ENCODE peak calls at places on chromosome 1, in ten cellular contexts. R, N, T, V, B, W, J, Y, D and I are unnamed samples.

GRCh38 chr1:52627028-52627427 is 5.9 kb upstream of the SHISAL2A start:
- DNase-seq in Y (no peak), D (no peak), T (no peak), J (no peak), W (no peak), R (no peak), V (no peak), B (no peak), N (no peak), I (no peak)

GRCh38 chr1:61453111-61453961 is 271.6 kb downstream of the TM2D1 start:
- DNase-seq in V (peak; percentile 87), T (peak; percentile 85), D (peak; percentile 95), J (peak; percentile 57), N (peak; percentile 68), Y (peak; percentile 85), R (peak; percentile 76), W (peak; percentile 97), B (peak; percentile 96), I (peak; percentile 55)

GRCh38 chr1:63894627-63895256 is 120.9 kb downstream of the ROR1 start:
- DNase-seq in J (no peak), W (no peak), D (no peak), R (no peak), V (no peak), N (no peak), B (no peak), Y (no peak), T (no peak), I (peak; percentile 61)

GRCh38 chr1:247180581-247180980 is 8.8 kb upstream of the ZNF124 start:
- DNase-seq in J (no peak), B (no peak), T (no peak), N (no peak), D (no peak), V (no peak), Y (no peak), W (no peak), R (no peak), I (no peak)

GRCh38 chr1:14486401-14487110 is 111.9 kb upstream of the KAZN start:
- DNase-seq in R (no peak), J (no peak), V (no peak), N (no peak), Y (no peak), T (no peak), D (no peak), B (peak; percentile 6), W (no peak), I (peak; percentile 93)

GRCh38 chr1:63108226-63108625 is 214.1 kb upstream of the FOXD3 start:
- DNase-seq in D (no peak), R (no peak), J (no peak), N (no peak), V (no peak), T (no peak), B (no peak), Y (no peak), W (no peak), I (no peak)

GRCh38 chr1:213138391-213138790 is 87.3 kb downstream of the RPS6KC1 start:
- DNase-seq in J (no peak), Y (no peak), V (no peak), W (no peak), B (no peak), R (no peak), D (no peak), N (no peak), T (no peak), I (no peak)

GRCh38 chr1:99650773-99651437 is 5.0 kb downstream of the PALMD start:
- DNase-seq in W (peak; percentile 56), B (no peak), D (no peak), J (no peak), Y (no peak), N (no peak), R (no peak), V (no peak), T (no peak), I (no peak)

DNA sequence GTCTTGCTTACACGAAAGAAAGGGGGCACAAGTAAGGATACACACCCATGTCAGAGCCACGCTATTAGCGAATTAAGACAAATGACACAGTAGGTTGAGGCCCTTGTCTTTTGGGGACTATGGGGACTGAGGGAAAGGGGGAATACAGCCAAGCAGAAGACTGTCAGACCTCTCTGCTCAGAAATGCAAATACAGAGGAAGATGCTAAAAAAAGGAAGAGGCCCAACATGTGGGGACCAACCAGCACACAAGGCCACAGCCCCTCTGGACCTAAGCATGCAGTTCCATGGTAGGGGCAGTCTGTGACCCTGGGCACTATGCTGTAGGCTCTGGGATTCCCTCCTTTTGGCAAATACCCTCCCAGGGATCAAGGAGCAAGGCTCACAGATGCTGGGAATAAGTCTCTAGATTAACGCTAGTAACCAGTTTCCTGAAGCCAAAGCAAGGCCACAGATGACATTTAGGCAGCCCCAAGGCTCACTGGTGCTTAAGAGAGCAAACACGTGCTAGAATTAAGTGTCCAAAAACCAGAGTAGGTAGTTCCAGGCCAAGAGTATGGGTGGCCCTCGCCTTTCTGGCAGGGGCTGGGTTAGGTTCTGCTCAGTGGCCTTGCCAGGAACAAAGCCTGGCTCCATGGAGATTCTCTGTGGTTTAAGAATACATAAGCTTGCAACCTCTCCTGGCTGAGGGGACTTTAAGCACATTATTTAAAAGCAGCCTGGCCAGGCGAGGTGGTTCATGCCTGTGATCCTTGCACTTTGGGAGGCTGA is 38.2 kb downstream of the RABIF start:
- DNase-seq in N (no peak), Y (no peak), D (no peak), J (no peak), R (no peak), V (no peak), W (no peak), T (no peak), B (no peak), I (no peak)
- H3K4me3 ChIP-seq in N (no peak overlapping the region), Y (no peak overlapping the region), D (no peak overlapping the region), J (no peak overlapping the region), R (no peak overlapping the region), V (no peak overlapping the region), W (no peak overlapping the region), T (no peak overlapping the region), B (no peak overlapping the region), I (no peak overlapping the region)

DNA sequence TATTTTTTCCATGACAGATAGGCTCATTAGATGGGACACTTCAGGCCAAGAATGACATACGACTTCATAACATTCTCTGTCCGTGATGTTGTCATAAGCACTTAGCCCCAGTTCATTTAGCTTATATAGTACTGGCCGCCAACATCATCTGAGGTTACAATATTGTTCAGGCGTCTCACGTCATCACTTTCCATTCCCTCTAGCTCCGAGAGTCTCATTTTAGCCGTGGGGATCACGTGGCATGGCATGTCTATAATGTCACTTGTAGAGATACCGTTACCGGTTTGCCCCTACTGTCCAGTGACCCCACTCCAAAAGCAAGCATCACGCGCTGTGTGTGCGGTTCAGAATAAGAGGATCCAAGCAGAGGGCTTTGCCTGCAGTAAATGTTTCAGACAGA is 34.6 kb upstream of the HEATR1 start:
- DNase-seq in R (no peak), D (no peak), N (no peak), T (no peak), W (no peak), Y (no peak), V (peak; percentile 18), B (no peak), J (no peak), I (no peak)
- H3K36me3 ChIP-seq in R (no peaks in the 10 kb centered on the region), D (no peaks in the 10 kb centered on the region), N (no peaks in the 10 kb centered on the region), T (no peaks in the 10 kb centered on the region), W (no peaks in the 10 kb centered on the region), Y (no peaks in the 10 kb centered on the region), V (no peaks in the 10 kb centered on the region), B (no peaks in the 10 kb centered on the region), J (no peaks in the 10 kb centered on the region), I (no peaks in the 10 kb centered on the region)

GRCh38 chr1:6960291-6960758 is 175.1 kb downstream of the CAMTA1 start:
- DNase-seq in V (no peak), N (no peak), R (no peak), Y (no peak), J (no peak), D (no peak), T (no peak), W (no peak), B (no peak), I (peak; percentile 49)

GRCh38 chr1:6962390-6962955 is 177.2 kb downstream of the CAMTA1 start:
- DNase-seq in D (peak; percentile 44), W (peak; percentile 100), V (peak; percentile 50), R (no peak), B (no peak), Y (no peak), N (no peak), J (peak; percentile 80), T (peak; percentile 31), I (peak; percentile 66)

GRCh38 chr1:6962956-6963915 is 178.0 kb downstream of the CAMTA1 start:
- DNase-seq in V (peak; percentile 48), T (peak; percentile 39), Y (peak; percentile 54), N (peak; percentile 99), R (no peak), B (no peak), D (peak; percentile 51), J (peak; percentile 88), W (no peak), I (peak; percentile 74)

GRCh38 chr1:6961289-6961688 is 176.0 kb downstream of the CAMTA1 start:
- DNase-seq in B (no peak), V (no peak), Y (no peak), D (no peak), W (no peak), T (no peak), N (no peak), J (no peak), R (no peak), I (no peak)

GRCh38 chr1:6961905-6962304 is 176.7 kb downstream of the CAMTA1 start:
- DNase-seq in B (no peak), W (no peak), T (no peak), R (no peak), J (no peak), N (peak; percentile 13), V (no peak), D (no peak), Y (no peak), I (no peak)
- H3K27me3 ChIP-seq in B (peaks cover 7% of the 10 kb centered on the region), W (no peaks in the 10 kb centered on the region), T (peaks cover 80% of the 10 kb centered on the region), R (no peaks in the 10 kb centered on the region), J (no peaks in the 10 kb centered on the region), N (no peaks in the 10 kb centered on the region), V (peaks cover 36% of the 10 kb centered on the region), D (no peaks in the 10 kb centered on the region), Y (peaks cover 35% of the 10 kb centered on the region), I (no peaks in the 10 kb centered on the region)

GRCh38 chr1:2204384-2205190 is 10.0 kb upstream of the FAAP20 start:
- DNase-seq in B (no peak), Y (peak; percentile 88), J (no peak), V (peak; percentile 86), D (peak; percentile 86), N (peak; percentile 66), R (peak; percentile 71), W (peak; percentile 89), T (peak; percentile 64), I (peak; percentile 76)

GRCh38 chr1:2209400-2210083 is 15.0 kb upstream of the FAAP20 start:
- DNase-seq in Y (no peak), V (no peak), J (no peak), B (no peak), T (no peak), N (no peak), W (no peak), R (no peak), D (peak; percentile 20), I (no peak)

GRCh38 chr1:2208309-2209239 is 14.0 kb upstream of the FAAP20 start:
- DNase-seq in Y (peak; percentile 86), B (peak; percentile 73), V (peak; percentile 38), D (peak; percentile 76), J (no peak), R (peak; percentile 31), N (no peak), W (no peak), T (peak; percentile 88), I (peak; percentile 98)

GRCh38 chr1:2205191-2205952 is 10.8 kb upstream of the FAAP20 start:
- DNase-seq in W (peak; percentile 95), R (peak; percentile 93), T (peak; percentile 98), D (peak; percentile 98), N (peak; percentile 80), J (peak; percentile 86), B (peak; percentile 89), Y (peak; percentile 97), V (peak; percentile 98), I (peak; percentile 91)

DNA sequence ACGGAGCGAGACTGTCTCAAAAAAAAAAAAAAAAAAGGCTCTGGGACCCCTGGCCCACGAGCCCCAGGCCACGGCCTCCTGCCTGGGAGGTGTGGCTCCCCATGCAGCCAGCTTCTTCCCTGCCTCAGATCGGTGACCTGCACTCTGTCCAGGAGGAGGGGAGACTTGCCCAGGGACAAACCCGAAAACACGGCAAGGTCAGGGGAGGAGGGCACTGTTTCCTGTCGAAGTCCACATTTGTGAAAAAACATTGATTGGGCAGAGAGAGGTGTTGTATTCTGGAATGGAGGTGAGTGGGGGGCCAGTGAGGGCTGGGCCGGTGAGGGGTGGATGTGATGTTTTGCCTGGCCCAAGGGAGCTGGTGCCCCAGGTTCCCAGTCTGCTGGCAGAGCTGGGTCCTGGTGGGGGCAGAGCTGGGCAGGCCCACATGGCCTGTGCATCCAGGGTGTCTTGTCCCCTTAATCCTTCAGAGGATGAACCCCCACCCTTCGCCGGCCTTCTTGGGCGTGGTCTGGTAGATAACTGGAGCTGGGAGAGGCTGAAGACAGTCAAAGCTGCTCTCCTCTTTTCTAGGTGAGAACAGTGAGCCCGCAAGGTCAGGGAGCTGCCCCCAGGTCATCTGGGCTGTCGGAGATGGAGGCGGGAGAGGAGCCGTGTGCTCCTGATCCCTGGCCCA is 12.4 kb upstream of the FAAP20 start:
- DNase-seq in W (no peak), Y (no peak), N (no peak), R (no peak), V (no peak), T (no peak), B (no peak), J (no peak), D (peak; percentile 60), I (no peak)
- H3K4me3 ChIP-seq in W (no peak overlapping the region), Y (peak overlapping the region; percentile 22), N (no peak overlapping the region), R (no peak overlapping the region), V (peak overlapping the region; percentile 47), T (no peak overlapping the region), B (no peak overlapping the region), J (no peak overlapping the region), D (peak overlapping the region; percentile 12), I (no peak overlapping the region)